ENCODE peak calls at places on chromosomes 16 and 17, in ten cellular contexts. S is activated CD4-positive, alpha-beta T cell treated with anti-CD3 and anti-CD28 coated beads, Interleukin-2, amount 50 U/mL, for 4 hours; U is CD8-positive, alpha-beta T cell; G is NCI-H460; F is left colon; K is RPMI8226; X is activated gamma-delta T cell treated with anti-CD3 and anti-CD28 coated beads, Interleukin-2, amount 50 U/mL, for 16 hours; M is mesothelial cell of epicardium; D is glutamatergic neuron; W is caudate nucleus. I is an unnamed sample.

GRCh38 chr16:2163211-2163881 is 7.8 kb downstream of the TRAF7 start:
- DNase-seq in S (no peak), U (no peak), G (no peak), F (peak), K (no peak), X (no peak), M (no peak), D (no peak), W (no peak), I (no peak)

GRCh38 chr17:74892974-74893911 is at the start of gene FADS6:
- DNase-seq in S (no peak), U (no peak), G (no peak), F (peak), K (no peak), X (no peak), M (no peak), D (no peak), W (no peak), I (no peak)

GRCh38 chr16:2450535-2450934 is 9.4 kb upstream of the TEDC2 start:
- DNase-seq in S (no peak), U (no peak), G (no peak), F (no peak), K (no peak), X (no peak), M (no peak), D (no peak), W (peak), I (peak)

GRCh38 chr16:26015776-26016175 is 324.0 kb downstream of the HS3ST4 start:
- DNase-seq in S (no peak), U (no peak), G (no peak), F (no peak), K (no peak), X (no peak), M (no peak), D (no peak), W (no peak), I (no peak)

GRCh38 chr17:65307366-65308316 is 170.5 kb downstream of the RGS9 start:
- DNase-seq in S (no peak), U (no peak), G (no peak), F (no peak), K (no peak), X (no peak), M (no peak), D (no peak), W (no peak), I (no peak)

GRCh38 chr17:29959658-29960337 is 18.4 kb downstream of the EFCAB5 start:
- DNase-seq in S (no peak), U (no peak), G (no peak), F (no peak), K (no peak), X (no peak), M (no peak), D (no peak), W (no peak), I (no peak)

GRCh38 chr17:50318551-50319310 is 27.2 kb upstream of the XYLT2 start:
- DNase-seq in S (no peak), U (no peak), G (no peak), F (no peak), K (no peak), X (no peak), M (no peak), D (no peak), W (no peak), I (no peak)

GRCh38 chr17:41544497-41544896 is 16.4 kb upstream of the KRT19 start:
- DNase-seq in S (no peak), U (no peak), G (no peak), F (peak), K (no peak), X (no peak), M (no peak), D (no peak), W (no peak), I (no peak)

GRCh38 chr17:61196302-61196704 is 203.3 kb upstream of the TBX2 start:
- DNase-seq in S (no peak), U (no peak), G (no peak), F (no peak), K (no peak), X (no peak), M (no peak), D (no peak), W (no peak), I (no peak)

GRCh38 chr16:31505483-31505882 is 2.7 kb downstream of the RUSF1 start:
- DNase-seq in S (no peak), U (no peak), G (no peak), F (no peak), K (no peak), X (no peak), M (no peak), D (no peak), W (no peak), I (no peak)

GRCh38 chr16:16092925-16093624 is 130.2 kb downstream of the ABCC6 start:
- DNase-seq in S (no peak), U (no peak), G (no peak), F (no peak), K (no peak), X (no peak), M (no peak), D (no peak), W (no peak), I (no peak)

GRCh38 chr16:77618011-77618410 is 104.3 kb upstream of the NUDT7 start:
- DNase-seq in S (no peak), U (no peak), G (no peak), F (no peak), K (no peak), X (no peak), M (peak), D (no peak), W (no peak), I (no peak)

GRCh38 chr17:18041776-18042175 is 2.6 kb downstream of the GID4 start:
- DNase-seq in S (no peak), U (no peak), G (no peak), F (no peak), K (no peak), X (no peak), M (no peak), D (no peak), W (no peak), I (no peak)

GRCh38 chr17:71301063-71301462 is 819.8 kb upstream of the SOX9 start:
- DNase-seq in S (no peak), U (no peak), G (no peak), F (no peak), K (no peak), X (no peak), M (no peak), D (no peak), W (no peak), I (no peak)

GRCh38 chr17:45919136-45919535 is 24.8 kb downstream of the MAPT start:
- DNase-seq in S (no peak), U (no peak), G (no peak), F (no peak), K (no peak), X (no peak), M (no peak), D (no peak), W (no peak), I (no peak)

GRCh38 chr16:75919664-75920063 is 193.4 kb upstream of the CPHXL start:
- DNase-seq in S (no peak), U (no peak), G (no peak), F (no peak), K (no peak), X (no peak), M (no peak), D (no peak), W (no peak), I (no peak)

GRCh38 chr16:3690991-3691720 is 26.2 kb downstream of the TRAP1 start:
- DNase-seq in S (no peak), U (no peak), G (no peak), F (no peak), K (peak), X (no peak), M (no peak), D (no peak), W (no peak), I (no peak)